ENCODE peak calls at places on chromosomes 1 and 21, in five cellular contexts. L, V, S, U and E are unnamed samples.

GRCh38 chr21:26179501-26179900 is 8.9 kb upstream of the APP start:
- DNase-seq in L (no peak), V (no peak), S (no peak), U (no peak), E (no peak)

GRCh38 chr1:55768345-55768952 is 553.3 kb upstream of the USP24 start:
- DNase-seq in L (no peak), V (no peak), S (no peak), U (no peak), E (no peak)

GRCh38 chr1:12052997-12053686 is 10.0 kb upstream of the TNFRSF8 start:
- DNase-seq in L (no peak), V (no peak), S (peak), U (no peak), E (no peak)

GRCh38 chr1:98102369-98103030 is 181.7 kb upstream of the DPYD start:
- DNase-seq in L (peak), V (no peak), S (no peak), U (no peak), E (no peak)

GRCh38 chr1:33392639-33393038 is 38.3 kb downstream of the PHC2 start:
- DNase-seq in L (peak), V (no peak), S (no peak), U (no peak), E (no peak)

GRCh38 chr1:13723810-13724209 is 23.8 kb downstream of the PRDM2 start:
- DNase-seq in L (peak), V (no peak), S (no peak), U (no peak), E (no peak)

GRCh38 chr21:44614161-44614631 is 2.3 kb downstream of the KRTAP10-8 start:
- DNase-seq in L (no peak), V (no peak), S (no peak), U (no peak), E (no peak)

GRCh38 chr1:46369542-46370213 is 24.4 kb upstream of the FAAH start:
- DNase-seq in L (peak), V (no peak), S (no peak), U (no peak), E (no peak)

GRCh38 chr21:37525810-37526209 is 159.2 kb downstream of the DYRK1A start:
- DNase-seq in L (no peak), V (no peak), S (no peak), U (no peak), E (no peak)

GRCh38 chr1:181104790-181105133 is 16.3 kb downstream of the IER5 start:
- DNase-seq in L (no peak), V (peak), S (no peak), U (peak), E (peak)

GRCh38 chr1:85935234-85935633 is 221.3 kb downstream of the COL24A1 start:
- DNase-seq in L (no peak), V (no peak), S (no peak), U (no peak), E (no peak)

GRCh38 chr1:119000371-119001180 is 12.4 kb upstream of the TBX15 start:
- DNase-seq in L (no peak), V (peak), S (peak), U (no peak), E (no peak)

GRCh38 chr1:961132-961652 is 808 bp downstream of the KLHL17 start:
- DNase-seq in L (no peak), V (no peak), S (no peak), U (no peak), E (peak)

GRCh38 chr1:6889875-6890480 is 104.7 kb downstream of the CAMTA1 start:
- DNase-seq in L (peak), V (no peak), S (no peak), U (peak), E (no peak)

GRCh38 chr1:17485280-17485679 is 45.8 kb upstream of the RCC2 start:
- DNase-seq in L (peak), V (peak), S (no peak), U (no peak), E (no peak)

GRCh38 chr1:244369256-244370057 is 82.3 kb downstream of the ADSS2 start:
- DNase-seq in L (peak), V (peak), S (no peak), U (no peak), E (no peak)

GRCh38 chr1:152034654-152035405 is 2.0 kb downstream of the S100A11 start:
- DNase-seq in L (peak), V (peak), S (peak), U (peak), E (peak)

GRCh38 chr1:201350361-201350725 is 27.1 kb downstream of the TNNT2 start:
- DNase-seq in L (no peak), V (no peak), S (no peak), U (no peak), E (no peak)

GRCh38 chr1:185342017-185342416 is 25.0 kb upstream of the IVNS1ABP start:
- DNase-seq in L (no peak), V (no peak), S (no peak), U (no peak), E (no peak)

GRCh38 chr1:185721553-185721952 is 12.6 kb upstream of the HMCN1 start:
- DNase-seq in L (no peak), V (no peak), S (no peak), U (no peak), E (no peak)

GRCh38 chr1:201275266-201275666 is 8.0 kb upstream of the PKP1 start:
- DNase-seq in L (peak), V (no peak), S (peak), U (no peak), E (no peak)

GRCh38 chr1:64536217-64536835 is 66.4 kb downstream of the CACHD1 start:
- DNase-seq in L (no peak), V (no peak), S (no peak), U (no peak), E (no peak)

GRCh38 chr1:8408151-8408839 is 90.4 kb downstream of the SLC45A1 start:
- DNase-seq in L (peak), V (no peak), S (no peak), U (no peak), E (no peak)

DNA sequence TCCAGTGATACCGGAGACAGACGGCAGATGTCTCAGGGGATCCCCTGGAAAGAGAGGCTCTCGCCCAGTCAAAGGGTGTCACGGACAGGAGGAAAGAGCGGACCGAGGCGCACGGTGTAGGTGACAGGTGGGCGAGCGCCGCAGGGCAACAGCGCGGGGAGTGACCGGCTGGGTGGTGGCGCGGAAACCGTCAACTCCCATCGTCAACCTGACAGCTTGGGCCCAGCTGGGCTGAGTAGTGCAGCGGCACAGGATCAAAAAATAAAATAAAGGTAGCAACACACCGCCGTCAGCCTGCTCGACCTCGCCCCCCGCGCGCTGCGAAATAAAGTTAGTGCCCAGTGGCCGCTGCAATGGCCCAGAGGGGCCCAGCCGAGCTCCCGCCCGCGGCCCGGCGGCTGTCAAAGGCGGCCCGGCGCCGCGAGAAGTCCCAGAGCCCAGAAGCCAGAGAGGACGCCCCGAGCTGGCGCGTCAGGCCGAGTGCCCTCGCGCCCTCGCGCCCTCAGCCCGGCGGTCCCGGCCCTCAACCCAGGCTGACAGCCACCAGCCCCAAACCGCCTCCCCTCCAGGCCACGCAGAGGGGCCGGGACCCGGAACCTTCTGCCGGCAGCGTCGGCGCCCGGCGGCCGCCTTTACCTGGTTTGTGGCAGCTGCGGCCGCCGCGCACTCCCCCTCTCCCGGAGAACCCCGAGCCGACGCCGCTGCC is at the start of gene LYST:
- DNase-seq in L (peak), V (peak), S (peak), U (peak), E (peak)
- TF ChIP-seq CTCF in L (peak), V (peak), S (peak), U (no peak), E (peak)

DNA sequence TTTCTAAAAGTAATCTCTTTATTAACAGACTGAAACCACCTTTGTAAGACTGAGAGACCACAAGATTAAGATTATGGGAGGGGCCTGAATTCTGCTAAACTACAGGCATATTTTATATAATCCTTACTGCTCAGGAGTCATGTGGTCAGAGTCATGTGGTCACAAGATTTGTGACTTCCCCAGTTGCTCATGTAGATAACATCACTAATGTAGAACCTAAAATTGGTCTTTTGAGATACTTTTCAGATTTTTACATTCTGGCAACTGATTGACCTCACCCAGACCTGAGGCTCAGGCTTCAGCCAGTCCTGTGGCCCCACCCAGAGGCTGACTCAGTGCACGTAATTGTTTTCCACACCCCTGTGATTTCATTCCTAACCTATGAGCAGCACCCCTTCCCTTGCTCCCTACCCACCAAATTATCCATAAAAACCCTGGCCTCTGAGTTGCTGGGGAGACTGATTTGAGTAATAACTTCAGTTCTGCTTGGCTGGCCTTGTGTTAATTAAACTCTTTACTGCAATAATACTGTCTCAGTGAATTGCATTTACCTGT is 41.8 kb upstream of the ZNF326 start:
- DNase-seq in L (peak), V (peak), S (no peak), U (no peak), E (no peak)
- TF ChIP-seq CTCF in L (no peak), V (peak), S (peak), U (no peak), E (peak)

DNA sequence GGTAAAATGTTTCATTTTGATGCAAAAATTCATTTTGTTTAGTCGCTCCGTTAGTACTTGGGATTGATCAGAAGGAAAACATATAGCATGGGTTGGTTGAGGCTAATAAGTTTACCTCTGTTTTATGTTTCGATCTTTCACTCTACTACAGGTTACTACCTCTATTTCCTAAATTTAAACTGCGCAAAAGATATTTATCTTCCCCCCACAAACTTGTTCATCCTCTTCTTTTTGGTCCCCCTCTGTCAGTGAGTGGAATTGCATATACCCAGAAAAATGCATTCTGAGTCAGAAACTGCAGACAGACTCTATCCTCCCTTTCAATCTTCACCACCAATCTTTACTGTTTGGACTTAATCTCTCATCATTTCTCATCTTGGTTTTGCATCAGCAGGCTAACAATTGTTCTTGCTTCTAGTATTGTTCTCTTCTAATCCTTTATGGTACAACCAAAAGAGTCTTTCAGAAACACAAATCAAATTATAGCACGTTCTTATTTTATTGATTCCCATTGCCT is 316.0 kb upstream of the ADGRL4 start:
- DNase-seq in L (peak), V (no peak), S (no peak), U (no peak), E (no peak)
- TF ChIP-seq CTCF in L (peak), V (peak), S (no peak), U (no peak), E (no peak)

GRCh38 chr1:221989741-221990140 is 247.9 kb upstream of the DUSP10 start:
- DNase-seq in L (no peak), V (no peak), S (no peak), U (no peak), E (no peak)
- TF ChIP-seq CTCF in L (no peak), V (no peak), S (no peak), U (no peak), E (no peak)

GRCh38 chr1:82790556-82790955 is 989.8 kb downstream of the ADGRL2 start:
- DNase-seq in L (no peak), V (no peak), S (no peak), U (no peak), E (no peak)

GRCh38 chr1:82792151-82792550 is 991.4 kb downstream of the ADGRL2 start:
- DNase-seq in L (no peak), V (no peak), S (no peak), U (no peak), E (no peak)

GRCh38 chr1:82801151-82801550 is 1000.4 kb downstream of the ADGRL2 start:
- DNase-seq in L (no peak), V (no peak), S (no peak), U (no peak), E (no peak)

DNA sequence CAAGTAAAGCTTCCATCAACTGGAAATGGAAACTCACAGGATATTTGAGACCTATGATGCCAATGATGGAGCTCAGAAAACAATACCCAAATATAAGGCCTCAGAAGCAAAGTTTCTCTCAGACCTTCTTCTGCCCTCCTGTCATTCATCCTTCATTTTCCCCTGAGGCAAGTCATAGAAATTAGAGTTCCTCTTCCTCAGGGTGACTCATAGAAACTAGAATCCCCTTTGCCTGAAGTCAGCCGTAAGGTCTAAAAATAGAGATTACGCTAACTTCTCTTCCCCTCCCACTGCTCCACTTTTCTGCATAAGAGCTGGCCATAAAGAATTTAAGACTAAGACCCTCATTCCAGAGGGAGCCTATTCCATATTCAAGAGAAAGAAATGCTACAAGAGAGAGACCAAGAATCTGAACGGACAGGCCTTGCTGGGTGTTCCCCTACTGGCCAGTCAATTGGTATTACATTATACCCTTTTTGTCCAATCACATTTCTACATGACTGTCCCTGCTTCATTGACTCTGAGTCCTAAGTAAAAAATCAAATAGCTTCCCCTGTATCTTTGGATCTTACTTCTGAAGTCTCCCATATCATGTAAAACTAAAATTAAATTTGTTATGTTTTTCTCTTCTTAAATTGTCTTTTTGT is 994.9 kb downstream of the ADGRL2 start:
- DNase-seq in L (no peak), V (no peak), S (no peak), U (no peak), E (no peak)
- TF ChIP-seq CTCF in L (no peak), V (peak), S (no peak), U (no peak), E (no peak)

DNA sequence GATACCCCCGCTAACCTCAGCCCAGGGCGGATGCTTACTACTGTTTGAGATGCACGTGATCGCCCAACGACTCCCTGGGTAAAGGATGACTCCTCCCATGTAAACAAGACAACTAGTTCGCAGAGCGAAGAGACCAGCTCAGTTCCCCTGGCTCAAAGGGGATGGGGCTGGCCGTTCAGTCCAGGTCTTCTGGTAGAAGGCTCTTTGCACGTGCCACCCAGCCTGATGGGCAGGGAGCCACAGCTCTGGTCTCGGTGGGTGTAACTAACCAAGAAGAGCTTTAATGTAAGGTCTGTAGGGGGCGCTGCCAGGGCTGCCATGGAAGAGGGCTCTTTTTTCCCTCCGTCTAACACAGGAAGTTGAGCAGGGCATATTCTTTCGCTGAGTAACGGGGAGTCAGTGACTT is 49.4 kb upstream of the PARP1 start:
- DNase-seq in L (peak), V (peak), S (no peak), U (no peak), E (no peak)
- TF ChIP-seq CTCF in L (peak), V (peak), S (no peak), U (peak), E (peak)

GRCh38 chr1:220219136-220219442 is 53.2 kb downstream of the RAB3GAP2 start:
- DNase-seq in L (peak), V (no peak), S (no peak), U (no peak), E (no peak)

GRCh38 chr1:220221269-220221668 is 51.0 kb downstream of the RAB3GAP2 start:
- DNase-seq in L (no peak), V (no peak), S (no peak), U (no peak), E (no peak)

GRCh38 chr1:220213381-220213983 is 58.8 kb downstream of the RAB3GAP2 start:
- DNase-seq in L (peak), V (no peak), S (no peak), U (no peak), E (no peak)

GRCh38 chr1:220219865-220220698 is 52.2 kb downstream of the RAB3GAP2 start:
- DNase-seq in L (no peak), V (no peak), S (no peak), U (peak), E (peak)

GRCh38 chr1:220217383-220217988 is 54.8 kb downstream of the RAB3GAP2 start:
- DNase-seq in L (no peak), V (no peak), S (no peak), U (no peak), E (no peak)
- TF ChIP-seq CTCF in L (peak), V (peak), S (peak), U (peak), E (peak)